ENCODE peak calls at places on chromosomes 6 and 20, in six cellular contexts. S, O, J, K, B and P are unnamed samples.
A peak's percentile ranks its signal among the peaks of the same experiment; 100 is the strongest.

GRCh38 chr20:54995553-54995952 is 520.2 kb downstream of the DOK5 start:
- DNase-seq in K (no peak), J (no peak), O (no peak), S (no peak), B (no peak), P (no peak)

GRCh38 chr6:45488884-45489283 is 111.2 kb upstream of the SUPT3H start:
- DNase-seq in B (no peak), J (no peak), S (no peak), O (no peak), K (no peak), P (no peak)

GRCh38 chr6:44676826-44677433 is 289.4 kb downstream of the CDC5L start:
- DNase-seq in J (no peak), B (no peak), S (no peak), O (no peak), K (no peak), P (peak; percentile 13)

GRCh38 chr6:104356197-104356596 is 503.5 kb downstream of the HACE1 start:
- DNase-seq in B (no peak), J (no peak), K (no peak), S (no peak), O (no peak), P (no peak)

GRCh38 chr20:24670981-24671380 is 201.6 kb downstream of the SYNDIG1 start:
- DNase-seq in K (no peak), B (peak; percentile 51), J (no peak), S (no peak), O (no peak), P (no peak)

GRCh38 chr6:14074723-14075503 is 42.7 kb upstream of the CD83 start:
- DNase-seq in O (peak; percentile 75), J (no peak), K (no peak), S (peak; percentile 44), B (peak; percentile 10), P (no peak)

GRCh38 chr20:9301129-9302072 is 213.0 kb upstream of the LAMP5 start:
- DNase-seq in J (no peak), B (no peak), S (peak; percentile 89), O (peak; percentile 74), K (no peak), P (no peak)

GRCh38 chr6:125974214-125974866 is 12.0 kb upstream of the TRMT11 start:
- DNase-seq in K (no peak), J (no peak), B (peak; percentile 73), O (peak; percentile 69), S (peak; percentile 68), P (no peak)

GRCh38 chr6:98716341-98716740 is 118.0 kb upstream of the POU3F2 start:
- DNase-seq in J (peak; percentile 23), K (peak; percentile 50), B (no peak), O (no peak), S (no peak), P (peak; percentile 56)

GRCh38 chr6:11432713-11433450 is 104.7 kb upstream of the TMEM170B start:
- DNase-seq in S (peak; percentile 77), J (no peak), O (peak; percentile 80), B (peak; percentile 74), K (no peak), P (no peak)

GRCh38 chr20:8515810-8516435 is 383.9 kb downstream of the PLCB1 start:
- DNase-seq in B (no peak), S (no peak), O (no peak), J (no peak), K (no peak), P (no peak)

GRCh38 chr20:50027611-50028105 is 44.9 kb downstream of the SNAI1 start:
- DNase-seq in K (no peak), O (peak; percentile 97), J (no peak), B (no peak), S (peak; percentile 92), P (no peak)

GRCh38 chr20:31842471-31843157 is 2.8 kb downstream of the FOXS1 start:
- DNase-seq in B (no peak), K (no peak), S (peak; percentile 59), O (peak; percentile 80), J (no peak), P (no peak)

GRCh38 chr6:139323511-139324445 is 32.0 kb upstream of the TXLNB start:
- DNase-seq in O (peak; percentile 88), S (peak; percentile 75), K (peak; percentile 56), B (peak; percentile 49), J (peak; percentile 26), P (peak; percentile 70)

GRCh38 chr6:145206247-145206907 is 528.9 kb downstream of the EPM2A start:
- DNase-seq in O (peak; percentile 66), S (peak; percentile 70), K (no peak), B (peak; percentile 41), J (no peak), P (no peak)

GRCh38 chr6:111410371-111410770 is 72.6 kb downstream of the REV3L start:
- DNase-seq in J (no peak), S (no peak), B (no peak), K (no peak), O (no peak), P (no peak)

GRCh38 chr6:106666290-106667021 is 37.1 kb downstream of the QRSL1 start:
- DNase-seq in B (no peak), O (no peak), J (no peak), S (no peak), K (no peak), P (peak; percentile 60)

GRCh38 chr20:31859266-31859997 is 10.9 kb downstream of the DUSP15 start:
- DNase-seq in S (no peak), K (no peak), J (no peak), O (no peak), B (no peak), P (no peak)

GRCh38 chr6:78577585-78577984 is 289.8 kb upstream of the IRAK1BP1 start:
- DNase-seq in K (no peak), B (no peak), O (no peak), S (no peak), J (no peak), P (no peak)

GRCh38 chr6:106882601-106883518 is 91.7 kb downstream of the CD24 start:
- DNase-seq in B (no peak), S (no peak), K (no peak), O (no peak), J (no peak), P (no peak)

GRCh38 chr6:142542704-142543233 is 241.0 kb downstream of the ADGRG6 start:
- DNase-seq in J (no peak), B (peak; percentile 88), K (no peak), O (no peak), S (peak; percentile 81), P (no peak)

GRCh38 chr6:161749576-161749975 is 475.7 kb upstream of the AGPAT4 start:
- DNase-seq in J (no peak), K (no peak), S (no peak), B (no peak), O (no peak), P (no peak)

GRCh38 chr20:62616728-62617621 is 25.3 kb upstream of the SLCO4A1 start:
- DNase-seq in S (peak; percentile 49), K (peak; percentile 83), J (peak; percentile 53), B (peak; percentile 74), O (peak; percentile 67), P (peak; percentile 78)

DNA sequence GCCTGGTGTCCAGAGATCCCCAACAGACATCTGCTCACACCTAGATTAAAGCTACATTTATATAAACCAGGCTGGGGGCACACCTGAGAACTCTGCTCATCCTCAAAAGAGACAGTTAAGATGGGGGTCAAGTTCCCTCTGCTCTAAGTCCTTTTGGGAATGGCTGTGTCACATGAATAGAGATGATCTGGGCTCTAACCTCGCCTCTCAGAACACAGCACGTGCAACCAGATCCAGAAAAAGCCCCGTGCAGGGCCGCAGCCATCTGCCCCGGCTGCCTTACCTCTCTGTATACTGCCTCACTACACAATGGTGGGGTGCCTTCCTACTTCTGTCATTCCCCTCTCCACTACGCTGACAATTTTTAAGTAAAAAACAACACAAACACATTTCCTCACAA is 5.9 kb downstream of the MTCH1 start:
- DNase-seq in S (no peak), K (no peak), B (no peak), O (no peak), J (no peak), P (no peak)
- H3K9ac ChIP-seq in S (no peak overlapping the region), K (no peak overlapping the region), B (no peak overlapping the region), O (peak overlapping the region; percentile 19), J (no peak overlapping the region), P (no peak overlapping the region)

GRCh38 chr6:29510202-29510601 is 22.4 kb upstream of the MAS1L start:
- DNase-seq in K (no peak), O (no peak), J (peak; percentile 2), B (no peak), S (no peak), P (peak; percentile 24)
- H3K14ac ChIP-seq in K (no peak overlapping the region), O (no peak overlapping the region), J (no peak overlapping the region), B (no peak overlapping the region), S (no peak overlapping the region), P (no peak overlapping the region)

DNA sequence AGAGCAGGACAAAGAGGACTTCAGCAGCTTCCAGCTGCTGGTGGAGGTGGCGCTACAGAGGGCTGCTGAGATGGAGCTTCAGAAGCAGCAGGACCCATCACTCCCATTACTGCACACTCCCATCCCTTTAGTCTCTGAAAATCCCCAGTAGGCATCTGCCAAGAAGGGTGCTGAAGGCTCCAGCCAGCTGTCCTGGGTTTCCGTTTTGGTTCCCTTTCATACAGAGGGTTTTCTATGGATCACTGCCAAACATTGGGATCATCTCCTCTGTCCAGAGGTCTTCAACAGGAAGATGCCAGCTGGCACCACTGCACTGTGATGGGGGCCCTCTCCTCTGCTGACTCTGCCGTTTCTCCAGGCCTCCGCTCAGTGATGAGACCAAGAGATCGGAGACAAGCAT is 14.3 kb upstream of the RAB5IF start:
- DNase-seq in J (no peak), K (no peak), B (no peak), O (no peak), S (no peak), P (no peak)
- H2BK5ac ChIP-seq in J (no peak overlapping the region), K (no peak overlapping the region), B (no peak overlapping the region), O (no peak overlapping the region), S (no peak overlapping the region), P (no peak overlapping the region)

GRCh38 chr6:35148167-35148741 is 7.1 kb upstream of the TCP11 start:
- DNase-seq in O (peak; percentile 28), K (peak; percentile 60), B (no peak), S (peak; percentile 77), J (peak; percentile 88), P (peak; percentile 91)

GRCh38 chr6:35146453-35146852 is 5.3 kb upstream of the TCP11 start:
- DNase-seq in K (peak; percentile 54), S (peak; percentile 55), J (no peak), O (peak; percentile 59), B (peak; percentile 70), P (peak; percentile 58)

GRCh38 chr6:35145757-35146156 is 4.6 kb upstream of the TCP11 start:
- DNase-seq in B (no peak), K (no peak), O (no peak), S (no peak), J (no peak), P (no peak)

GRCh38 chr6:35149891-35150566 is 8.9 kb upstream of the TCP11 start:
- DNase-seq in K (no peak), S (no peak), O (no peak), J (no peak), B (no peak), P (no peak)

DNA sequence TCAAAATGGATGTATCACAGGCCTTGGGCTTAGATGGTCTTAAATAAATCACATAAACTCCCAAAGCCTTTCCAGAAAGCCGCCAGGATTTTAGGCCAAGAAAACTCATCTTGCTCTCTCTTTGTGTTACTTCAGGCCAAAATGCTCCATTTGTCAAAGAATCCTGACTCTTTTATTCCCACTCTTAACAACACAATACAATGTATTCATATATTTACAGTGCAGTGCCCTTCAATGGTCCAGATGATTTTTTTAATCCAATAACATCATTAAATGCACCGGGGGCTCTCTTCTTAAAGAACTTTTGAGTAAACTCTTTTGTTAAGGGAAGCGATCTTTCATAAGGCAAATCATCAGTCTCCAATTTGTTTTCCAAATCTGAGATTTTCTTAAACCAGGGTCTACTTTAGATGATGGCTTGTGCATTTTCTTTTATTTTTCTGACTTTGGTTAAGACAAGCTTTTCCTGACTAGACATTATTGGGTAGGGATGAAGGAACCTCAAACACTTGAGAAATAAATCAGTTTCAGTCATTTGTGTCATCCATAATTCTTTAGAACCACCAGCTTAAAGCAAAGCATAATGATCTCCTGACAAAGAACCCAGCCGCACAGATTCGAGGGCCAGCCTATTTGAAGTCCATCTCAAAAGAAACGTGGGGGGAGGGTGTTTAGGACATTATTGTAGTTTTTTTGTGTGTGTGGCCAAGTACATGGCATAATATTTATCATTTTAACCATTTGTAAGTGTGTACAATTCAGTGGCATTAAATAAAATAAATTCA is 6.2 kb upstream of the TCP11 start:
- DNase-seq in O (no peak), J (no peak), B (no peak), S (no peak), K (no peak), P (no peak)
- H3K9ac ChIP-seq in O (peak overlapping the region; percentile 4), J (no peak overlapping the region), B (no peak overlapping the region), S (no peak overlapping the region), K (no peak overlapping the region), P (no peak overlapping the region)